ENCODE peak calls at places on chromosomes 7 and 10, in eight cellular contexts. W, C, D, V, N, Q, R and L are unnamed samples.

GRCh38 chr10:47421057-47421952 is 37.2 kb upstream of the ZNF488 start:
- DNase-seq in W (no peak), C (no peak), D (no peak), V (no peak), N (no peak), Q (no peak), R (no peak), L (no peak)

GRCh38 chr10:83605783-83606182 is 533.5 kb upstream of the GHITM start:
- DNase-seq in W (no peak), C (no peak), D (no peak), V (no peak), N (peak), Q (no peak), R (no peak), L (no peak)

GRCh38 chr10:103013398-103013797 is 95.3 kb downstream of the CNNM2 start:
- DNase-seq in W (no peak), C (no peak), D (no peak), V (no peak), N (no peak), Q (no peak), R (no peak), L (no peak)

GRCh38 chr10:95280637-95281036 is 10.2 kb downstream of the PDLIM1 start:
- DNase-seq in W (no peak), C (no peak), D (no peak), V (no peak), N (no peak), Q (no peak), R (no peak), L (no peak)

GRCh38 chr7:4144801-4145470 is 537.2 kb upstream of the FOXK1 start:
- DNase-seq in W (no peak), C (no peak), D (no peak), V (no peak), N (no peak), Q (no peak), R (no peak), L (no peak)

GRCh38 chr10:62554632-62555199 is 180.5 kb downstream of the ZNF365 start:
- DNase-seq in W (peak), C (peak), D (peak), V (no peak), N (peak), Q (no peak), R (no peak), L (peak)

GRCh38 chr7:50687575-50688261 is 95.0 kb downstream of the GRB10 start:
- DNase-seq in W (no peak), C (no peak), D (no peak), V (no peak), N (no peak), Q (no peak), R (no peak), L (peak)

GRCh38 chr10:29820890-29821398 is 186.2 kb upstream of the SVIL start:
- DNase-seq in W (no peak), C (no peak), D (no peak), V (no peak), N (no peak), Q (no peak), R (no peak), L (no peak)

GRCh38 chr7:143898810-143899209 is 3.2 kb downstream of the TCAF1 start:
- DNase-seq in W (no peak), C (no peak), D (no peak), V (no peak), N (no peak), Q (no peak), R (no peak), L (no peak)

GRCh38 chr7:36368496-36368895 is 21.2 kb upstream of the ANLN start:
- DNase-seq in W (no peak), C (no peak), D (no peak), V (no peak), N (no peak), Q (no peak), R (no peak), L (no peak)

GRCh38 chr10:63103971-63104409 is 29.1 kb upstream of the NRBF2 start:
- DNase-seq in W (no peak), C (no peak), D (no peak), V (no peak), N (no peak), Q (no peak), R (no peak), L (no peak)

GRCh38 chr10:6423004-6423403 is 157.1 kb downstream of the PRKCQ start:
- DNase-seq in W (no peak), C (no peak), D (no peak), V (no peak), N (no peak), Q (no peak), R (no peak), L (no peak)

GRCh38 chr10:11993834-11994468 is 48.7 kb downstream of the UPF2 start:
- DNase-seq in W (no peak), C (peak), D (peak), V (no peak), N (no peak), Q (no peak), R (no peak), L (no peak)

GRCh38 chr7:47763063-47763974 is 181.4 kb upstream of the TNS3 start:
- DNase-seq in W (peak), C (no peak), D (no peak), V (no peak), N (no peak), Q (no peak), R (peak), L (peak)

GRCh38 chr7:44969701-44970494 is 8.9 kb downstream of the MYO1G start:
- DNase-seq in W (no peak), C (no peak), D (no peak), V (no peak), N (no peak), Q (no peak), R (no peak), L (no peak)

GRCh38 chr7:94696981-94697670 is 41.2 kb upstream of the SGCE start:
- DNase-seq in W (peak), C (no peak), D (no peak), V (no peak), N (no peak), Q (no peak), R (peak), L (no peak)

GRCh38 chr10:23293145-23293724 is 51.4 kb downstream of the C10orf67 start:
- DNase-seq in W (peak), C (peak), D (peak), V (no peak), N (peak), Q (no peak), R (peak), L (peak)

GRCh38 chr10:55500931-55501559 is 700.0 kb upstream of the PCDH15 start:
- DNase-seq in W (peak), C (peak), D (peak), V (no peak), N (peak), Q (no peak), R (peak), L (peak)

GRCh38 chr10:110411047-110411410 is 86.7 kb upstream of the DUSP5 start:
- DNase-seq in W (peak), C (no peak), D (no peak), V (no peak), N (no peak), Q (no peak), R (no peak), L (no peak)

GRCh38 chr7:96591900-96592676 is 117.6 kb downstream of the SEM1 start:
- DNase-seq in W (no peak), C (no peak), D (no peak), V (no peak), N (no peak), Q (no peak), R (no peak), L (no peak)

GRCh38 chr7:137983308-137984008 is 18.4 kb downstream of the CREB3L2 start:
- DNase-seq in W (no peak), C (peak), D (no peak), V (no peak), N (no peak), Q (no peak), R (no peak), L (no peak)

GRCh38 chr7:81111358-81111757 is 192.5 kb upstream of the SEMA3C start:
- DNase-seq in W (peak), C (no peak), D (no peak), V (no peak), N (no peak), Q (no peak), R (peak), L (no peak)

GRCh38 chr10:61721431-61721830 is 58.7 kb downstream of the CABCOCO1 start:
- DNase-seq in W (no peak), C (no peak), D (no peak), V (no peak), N (no peak), Q (no peak), R (no peak), L (no peak)

GRCh38 chr7:13871008-13871407 is 118.5 kb downstream of the ETV1 start:
- DNase-seq in W (no peak), C (no peak), D (no peak), V (no peak), N (no peak), Q (no peak), R (no peak), L (no peak)

GRCh38 chr7:17402628-17403278 is 104.3 kb downstream of the AHR start:
- DNase-seq in W (no peak), C (no peak), D (peak), V (no peak), N (no peak), Q (no peak), R (no peak), L (no peak)

GRCh38 chr10:119997429-119997828 is 104.9 kb downstream of the SEC23IP start:
- DNase-seq in W (no peak), C (no peak), D (no peak), V (no peak), N (no peak), Q (no peak), R (no peak), L (no peak)

GRCh38 chr10:69846252-69847000 is 44.7 kb downstream of the COL13A1 start:
- DNase-seq in W (no peak), C (no peak), D (no peak), V (no peak), N (no peak), Q (no peak), R (no peak), L (no peak)

GRCh38 chr7:48839108-48839507 is 85.2 kb upstream of the CDC14C start:
- DNase-seq in W (no peak), C (no peak), D (no peak), V (no peak), N (no peak), Q (no peak), R (peak), L (no peak)

GRCh38 chr10:73931767-73932624 is 21.1 kb downstream of the PLAU start:
- DNase-seq in W (peak), C (no peak), D (peak), V (no peak), N (no peak), Q (peak), R (no peak), L (no peak)

GRCh38 chr7:4093035-4093434 is 589.1 kb upstream of the FOXK1 start:
- DNase-seq in W (no peak), C (no peak), D (no peak), V (no peak), N (no peak), Q (no peak), R (no peak), L (no peak)

GRCh38 chr10:114188876-114189275 is 9.7 kb downstream of the TDRD1 start:
- DNase-seq in W (no peak), C (no peak), D (no peak), V (no peak), N (no peak), Q (no peak), R (no peak), L (no peak)

GRCh38 chr10:31754803-31755624 is 173.6 kb downstream of the ARHGAP12 start:
- DNase-seq in W (peak), C (no peak), D (no peak), V (no peak), N (no peak), Q (no peak), R (no peak), L (peak)

GRCh38 chr7:79610905-79611304 is 157.4 kb upstream of the MAGI2 start:
- DNase-seq in W (no peak), C (no peak), D (no peak), V (no peak), N (no peak), Q (no peak), R (no peak), L (no peak)

GRCh38 chr10:73043766-73044377 is 52.8 kb downstream of the P4HA1 start:
- DNase-seq in W (no peak), C (no peak), D (no peak), V (no peak), N (no peak), Q (no peak), R (no peak), L (no peak)

GRCh38 chr10:7541137-7542087 is 125.4 kb downstream of the ITIH5 start:
- DNase-seq in W (peak), C (no peak), D (no peak), V (no peak), N (no peak), Q (no peak), R (no peak), L (no peak)

GRCh38 chr10:35789996-35790395 is 147.9 kb upstream of the FZD8 start:
- DNase-seq in W (no peak), C (no peak), D (no peak), V (no peak), N (no peak), Q (no peak), R (peak), L (no peak)

GRCh38 chr7:103524042-103524907 is 78.3 kb upstream of the SLC26A5 start:
- DNase-seq in W (peak), C (peak), D (peak), V (no peak), N (peak), Q (no peak), R (peak), L (peak)

GRCh38 chr7:33733865-33734650 is 171.3 kb upstream of the BMPER start:
- DNase-seq in W (no peak), C (no peak), D (no peak), V (no peak), N (peak), Q (no peak), R (no peak), L (no peak)

GRCh38 chr7:50807026-50807730 is 24.5 kb upstream of the GRB10 start:
- DNase-seq in W (no peak), C (no peak), D (no peak), V (no peak), N (no peak), Q (no peak), R (no peak), L (no peak)